ENCODE peak calls at places on chromosomes 1 and 21, in five cellular contexts. C is suprapubic skin, G is astrocyte of the spinal cord, K is HTR-8/SVneo, F is memory B cell. T is an unnamed sample.

GRCh38 chr1:3336641-3337621 is 117.5 kb upstream of the ARHGEF16 start:
- DNase-seq in F (no peak), G (no peak), K (no peak), C (no peak), T (no peak)

GRCh38 chr1:67599085-67599484 is 85.9 kb upstream of the GADD45A start:
- DNase-seq in C (no peak), F (no peak), K (no peak), G (no peak), T (no peak)

GRCh38 chr1:155208656-155209372 is at the start of gene MTX1:
- DNase-seq in C (peak), F (peak), K (peak), G (peak), T (peak)

GRCh38 chr21:33588485-33589335 is at the start of gene DONSON:
- DNase-seq in F (peak), C (peak), G (peak), K (peak), T (peak)

GRCh38 chr1:160101037-160101716 is 2.8 kb upstream of the IGSF8 start:
- DNase-seq in K (peak), C (peak), F (peak), G (peak), T (peak)

GRCh38 chr1:20119351-20119750 is at the start of gene PLA2G2D:
- DNase-seq in F (peak), K (no peak), C (no peak), G (no peak), T (no peak)

GRCh38 chr1:168521391-168522000 is 22.3 kb downstream of the XCL2 start:
- DNase-seq in F (no peak), G (no peak), K (no peak), C (no peak), T (no peak)

GRCh38 chr1:59062743-59063142 is 234.2 kb upstream of the FGGY start:
- DNase-seq in G (peak), K (no peak), F (no peak), C (no peak), T (peak)

GRCh38 chr21:29568020-29568419 is 269.3 kb downstream of the BACH1 start:
- DNase-seq in F (no peak), G (no peak), K (no peak), C (no peak), T (no peak)

GRCh38 chr1:31815752-31816484 is at the start of gene SPOCD1:
- DNase-seq in C (peak), K (peak), F (peak), G (peak), T (peak)

GRCh38 chr1:170929835-170930554 is 5.3 kb upstream of the MROH9 start:
- DNase-seq in G (peak), C (no peak), F (peak), K (peak), T (peak)

GRCh38 chr21:31161157-31161556 is 122.9 kb upstream of the KRTAP19-8 start:
- DNase-seq in G (peak), C (no peak), K (peak), F (no peak), T (peak)

GRCh38 chr1:67652800-67653199 is 32.2 kb upstream of the GADD45A start:
- DNase-seq in F (no peak), G (peak), K (no peak), C (no peak), T (no peak)

GRCh38 chr1:190477687-190478192 is at the start of gene BRINP3:
- DNase-seq in K (peak), F (no peak), C (no peak), G (peak), T (no peak)

GRCh38 chr1:12434174-12434573 is 183.8 kb downstream of the DHRS3 start:
- DNase-seq in C (no peak), G (peak), K (no peak), F (no peak), T (no peak)

GRCh38 chr21:15203740-15204139 is 138.9 kb upstream of the NRIP1 start:
- DNase-seq in F (no peak), G (no peak), K (no peak), C (no peak), T (no peak)

GRCh38 chr1:11692899-11693590 is 1.5 kb downstream of the DRAXIN start:
- DNase-seq in F (no peak), K (peak), C (no peak), G (peak), T (no peak)

GRCh38 chr1:9589144-9589718 is 520 bp downstream of the TMEM201 start:
- DNase-seq in C (no peak), K (no peak), F (peak), G (peak), T (peak)

GRCh38 chr1:1157914-1158710 is 15.6 kb upstream of the TTLL10 start:
- DNase-seq in C (no peak), G (peak), F (no peak), K (no peak), T (no peak)

GRCh38 chr1:160711528-160712311 is at the start of gene CD48:
- DNase-seq in G (no peak), F (peak), K (no peak), C (no peak), T (no peak)

GRCh38 chr1:44947060-44947773 is 39.2 kb downstream of the EIF2B3 start:
- DNase-seq in C (no peak), K (no peak), F (no peak), G (peak), T (no peak)

GRCh38 chr1:13492711-13493110 is 21.1 kb downstream of the LRRC38 start:
- DNase-seq in C (no peak), F (no peak), G (no peak), K (no peak), T (no peak)